ENCODE peak calls at places on chromosomes 7 and 10, in seven cellular contexts. D is T-helper 2 cell; B is iPS-NIHi11; O is stimulated activated CD4-positive, alpha-beta T cell treated with anti-CD3 and anti-CD28 coated beads, Interleukin-2, amount 100 ng/mL, for 48 hours; E is uterus; J is progenitor cell of endocrine pancreas; U is T47D. Z is an unnamed sample.
A peak's percentile ranks its signal among the peaks of the same experiment; 100 is the strongest.

GRCh38 chr7:155392726-155393570 is 65.0 kb upstream of the EN2 start:
- DNase-seq in D (no peak), B (no peak), O (no peak), E (no peak), J (no peak), U (no peak), Z (no peak)

GRCh38 chr10:49647554-49647953 is 31.9 kb upstream of the C10orf53 start:
- DNase-seq in D (no peak), B (no peak), O (no peak), E (no peak), J (no peak), U (no peak), Z (no peak)

GRCh38 chr7:17046666-17047065 is 164.9 kb upstream of the AGR3 start:
- DNase-seq in D (no peak), B (no peak), O (no peak), E (no peak), J (no peak), U (no peak), Z (no peak)

GRCh38 chr10:55091691-55092328 is 290.8 kb upstream of the PCDH15 start:
- DNase-seq in D (no peak), B (peak; percentile 5), O (no peak), E (no peak), J (no peak), U (peak; percentile 32), Z (no peak)

GRCh38 chr10:3408603-3409365 is 236.2 kb upstream of the PITRM1 start:
- DNase-seq in D (no peak), B (no peak), O (no peak), E (no peak), J (no peak), U (no peak), Z (no peak)

GRCh38 chr7:40057292-40057691 is 77.1 kb downstream of the MPLKIP start:
- DNase-seq in D (no peak), B (no peak), O (no peak), E (no peak), J (no peak), U (no peak), Z (no peak)

GRCh38 chr10:97571622-97572021 is 957 bp upstream of the ANKRD2 start:
- DNase-seq in D (no peak), B (no peak), O (no peak), E (no peak), J (no peak), U (peak; percentile 85), Z (no peak)

GRCh38 chr10:12195281-12195602 is 449 bp downstream of the NUDT5 start:
- DNase-seq in D (no peak), B (no peak), O (no peak), E (no peak), J (no peak), U (no peak), Z (no peak)

GRCh38 chr7:150948791-150949251 is 29.3 kb downstream of the KCNH2 start:
- DNase-seq in D (no peak), B (no peak), O (no peak), E (no peak), J (no peak), U (no peak), Z (no peak)

GRCh38 chr10:47176903-47177860 is 122.8 kb upstream of the GDF10 start:
- DNase-seq in D (no peak), B (no peak), O (no peak), E (no peak), J (no peak), U (no peak), Z (no peak)

GRCh38 chr10:43250925-43251663 is 15.8 kb downstream of the RASGEF1A start:
- DNase-seq in D (no peak), B (no peak), O (no peak), E (no peak), J (peak; percentile 5), U (no peak), Z (no peak)

GRCh38 chr10:22853906-22854447 is 73.9 kb upstream of the ARMC3 start:
- DNase-seq in D (no peak), B (no peak), O (no peak), E (no peak), J (no peak), U (no peak), Z (no peak)

GRCh38 chr7:129952164-129952652 is 552 bp downstream of the UBE2H start:
- DNase-seq in D (no peak), B (no peak), O (peak; percentile 11), E (peak; percentile 36), J (peak; percentile 19), U (peak; percentile 34), Z (no peak)

GRCh38 chr7:85612514-85612913 is 425.7 kb upstream of the SEMA3D start:
- DNase-seq in D (no peak), B (no peak), O (no peak), E (no peak), J (no peak), U (no peak), Z (no peak)

GRCh38 chr10:96636546-96636945 is 49.7 kb upstream of the TM9SF3 start:
- DNase-seq in D (no peak), B (no peak), O (no peak), E (no peak), J (no peak), U (no peak), Z (no peak)

Z was measured in HL-60.